ENCODE peak calls at places on chromosome 22, in seven cellular contexts. S is H1, R is HCT116, Z is HepG2, K is K562, V is SK-N-SH, J is GM12878. I is an unnamed sample.

GRCh38 chr22:20956258-20957117 is 10.6 kb upstream of the AIFM3 start:
- DNase-seq in K (no peak), V (no peak), R (peak; percentile 73), S (peak; percentile 67), J (no peak), Z (peak; percentile 53), I (no peak)

GRCh38 chr22:24952837-24953293 is 349 bp downstream of the KIAA1671 start:
- DNase-seq in V (peak; percentile 84), R (peak; percentile 31), K (no peak), Z (peak; percentile 72), S (peak; percentile 79), J (no peak), I (peak; percentile 79)

GRCh38 chr22:22037740-22038139 is 55.2 kb upstream of the TOP3B start:
- DNase-seq in R (no peak), K (peak; percentile 93), Z (peak; percentile 12), V (no peak), S (no peak), J (no peak), I (no peak)

GRCh38 chr22:28801845-28802594 is 1.7 kb upstream of the XBP1 start:
- DNase-seq in J (no peak), S (no peak), V (no peak), Z (peak; percentile 87), R (no peak), K (peak; percentile 63), I (peak; percentile 95)

GRCh38 chr22:33829549-33830280 is 90.6 kb downstream of the LARGE1 start:
- DNase-seq in Z (no peak), S (no peak), R (no peak), J (no peak), V (peak; percentile 18), K (no peak), I (no peak)

GRCh38 chr22:38315801-38316339 is 1.4 kb downstream of the CSNK1E start:
- DNase-seq in S (no peak), V (no peak), K (no peak), Z (no peak), R (no peak), J (no peak), I (no peak)

GRCh38 chr22:38415046-38415445 is 40.0 kb downstream of the KCNJ4 start:
- DNase-seq in J (no peak), K (no peak), R (no peak), V (no peak), S (no peak), Z (no peak), I (no peak)

GRCh38 chr22:48689206-48689605 is 1138.5 kb downstream of the BRD1 start:
- DNase-seq in S (no peak), K (no peak), Z (no peak), R (no peak), V (no peak), J (no peak), I (no peak)

GRCh38 chr22:28019360-28019759 is 100.3 kb upstream of the PITPNB start:
- DNase-seq in Z (no peak), S (no peak), R (no peak), V (no peak), K (no peak), J (no peak), I (no peak)

GRCh38 chr22:27674524-27674923 is 127.0 kb downstream of the MN1 start:
- DNase-seq in V (no peak), J (no peak), S (no peak), R (no peak), K (no peak), Z (no peak), I (no peak)

GRCh38 chr22:17119481-17120202 is 1.5 kb downstream of the TMEM121B start:
- DNase-seq in V (peak; percentile 50), J (no peak), R (no peak), K (peak; percentile 40), S (peak; percentile 84), Z (no peak), I (no peak)

GRCh38 chr22:47543447-47543846 is 781.0 kb downstream of the TBC1D22A start:
- DNase-seq in S (no peak), V (no peak), Z (no peak), K (no peak), J (no peak), R (no peak), I (no peak)

GRCh38 chr22:16594026-16594425 is 1.4 kb upstream of the CCT8L2 start:
- DNase-seq in J (no peak), V (no peak), K (no peak), Z (no peak), R (no peak), S (no peak), I (no peak)

DNA sequence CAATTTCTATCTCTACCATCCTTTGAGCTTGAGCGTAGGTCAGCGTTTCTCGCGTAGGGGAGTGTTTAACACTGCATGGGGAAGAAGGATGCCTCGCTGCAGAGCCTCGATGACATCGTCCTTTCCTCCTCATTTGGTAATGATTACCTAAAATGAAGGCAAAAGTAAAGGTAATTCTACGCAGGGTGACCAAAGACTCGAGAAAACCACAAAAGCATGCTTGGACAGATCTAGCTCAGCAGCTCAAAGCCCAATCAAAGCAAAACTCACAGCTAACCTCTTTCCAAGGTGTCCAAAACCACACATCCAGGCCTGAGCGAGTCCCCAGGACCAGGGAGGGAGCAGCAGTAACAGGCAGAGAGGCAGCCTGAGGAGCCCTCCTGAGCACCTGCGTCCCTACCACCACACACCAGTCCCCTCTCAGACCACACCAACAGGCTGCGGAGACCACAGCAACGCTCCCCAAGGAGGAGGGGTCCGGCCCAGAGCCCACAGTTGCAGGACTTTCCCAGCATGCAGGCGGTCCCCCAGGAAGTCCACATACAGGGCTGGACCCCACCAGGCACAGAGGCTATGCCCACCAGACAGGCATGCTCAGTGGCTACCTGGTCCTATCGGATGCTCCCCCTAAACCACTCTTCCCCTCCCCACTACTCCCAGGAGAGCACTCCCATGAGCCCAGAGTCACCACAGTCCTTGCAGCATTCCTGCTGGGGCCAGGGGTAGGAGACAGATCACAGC is 3.3 kb downstream of the BRD1 start:
- DNase-seq in K (no peak), J (no peak), V (no peak), Z (no peak), S (no peak), R (no peak), I (no peak)
- TF ChIP-seq JUND in K (no peak), J (no peak), V (no peak), Z (no peak), S (no peak), R (no peak), I (no peak)

GRCh38 chr22:37094239-37094638 is 15.3 kb downstream of the TMPRSS6 start:
- DNase-seq in J (no peak), Z (no peak), R (no peak), S (no peak), K (no peak), V (no peak), I (no peak)
- TF ChIP-seq JUND in J (no peak), Z (no peak), R (no peak), S (no peak), K (no peak), V (no peak), I (no peak)

DNA sequence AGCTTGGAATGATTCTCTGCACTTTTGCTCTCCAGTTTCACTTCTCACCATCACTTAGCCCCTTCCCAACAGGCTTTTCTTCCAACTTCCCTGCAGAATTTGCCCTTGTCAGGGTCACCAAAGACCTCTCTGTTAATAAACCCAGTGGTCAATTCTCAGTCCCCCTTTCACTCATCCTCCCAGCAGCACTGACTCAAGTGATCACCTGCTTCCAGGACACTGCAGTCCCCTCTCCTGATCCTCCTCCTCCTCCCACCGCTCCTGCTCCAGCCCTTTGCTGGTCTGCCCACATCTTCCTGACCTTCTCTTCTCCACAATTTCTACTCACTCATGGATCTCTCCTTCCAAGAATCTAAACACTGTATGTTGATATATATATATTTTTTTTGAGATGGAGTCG is 57.9 kb downstream of the SHISAL1 start:
- DNase-seq in K (no peak), V (no peak), R (no peak), J (no peak), S (peak; percentile 20), Z (no peak), I (no peak)
- TF ChIP-seq JUND in K (no peak), V (no peak), R (no peak), J (no peak), S (no peak), Z (no peak), I (no peak)

DNA sequence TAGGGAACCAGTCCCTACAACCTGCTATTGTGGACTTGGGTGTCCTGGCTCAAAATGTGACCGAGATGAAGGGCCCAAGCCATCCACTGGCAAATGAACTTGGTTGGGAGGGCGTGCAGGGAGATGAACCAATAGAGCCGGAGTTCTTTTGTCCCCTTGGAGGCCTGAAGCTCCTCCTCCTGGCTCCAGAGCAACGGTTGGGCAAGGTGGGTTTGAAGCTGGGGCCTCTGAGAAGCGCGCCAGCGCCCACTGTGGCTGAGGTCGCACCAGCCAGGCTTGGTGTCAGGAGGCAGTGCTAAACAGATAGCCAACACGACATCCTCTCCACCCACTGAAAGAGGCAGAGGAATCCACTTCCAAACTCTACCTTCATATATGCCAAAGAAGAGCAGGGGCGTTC is 36.0 kb upstream of the PACSIN2 start:
- DNase-seq in R (no peak), S (peak; percentile 79), K (no peak), J (no peak), V (no peak), Z (peak; percentile 77), I (no peak)
- TF ChIP-seq JUND in R (no peak), S (no peak), K (no peak), J (no peak), V (no peak), Z (no peak), I (no peak)

DNA sequence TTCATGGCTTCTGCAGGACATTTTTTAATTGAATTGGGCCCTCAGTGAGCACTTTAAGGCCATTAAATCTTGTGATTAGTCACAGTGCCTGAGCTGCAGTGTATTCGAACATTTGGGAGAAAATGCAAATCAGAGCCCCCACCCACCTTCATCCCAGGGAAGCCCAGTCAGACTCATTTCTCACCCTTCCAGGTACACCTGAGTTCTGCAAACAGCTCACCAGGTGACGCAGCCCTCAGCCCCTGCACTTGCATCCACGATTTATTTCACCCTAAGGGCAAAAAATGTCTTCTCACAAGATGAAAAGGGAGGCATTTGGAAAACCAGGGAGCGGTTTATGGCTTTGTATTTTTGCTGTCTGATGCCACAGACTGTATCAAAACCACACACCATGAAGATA is 128.8 kb downstream of the MPPED1 start:
- DNase-seq in V (no peak), K (no peak), J (no peak), R (no peak), Z (no peak), S (no peak), I (no peak)
- TF ChIP-seq JUND in V (no peak), K (no peak), J (no peak), R (no peak), Z (no peak), S (no peak), I (no peak)

I was measured in T47D.